ENCODE peak calls at places on chromosomes 12 and 14, in six cellular contexts. M, W, R, T, L and Z are unnamed samples.

GRCh38 chr14:73403181-73403752 is 55.1 kb downstream of the NUMB start:
- DNase-seq in L (peak; percentile 14), M (no peak), T (no peak), W (no peak), R (no peak), Z (no peak)

GRCh38 chr14:65560340-65561027 is 148.0 kb downstream of the FUT8 start:
- DNase-seq in L (no peak), T (no peak), W (no peak), M (no peak), R (no peak), Z (no peak)

GRCh38 chr14:76117789-76118188 is 33.9 kb upstream of the GPATCH2L start:
- DNase-seq in M (no peak), L (no peak), R (no peak), W (peak; percentile 64), T (no peak), Z (no peak)

GRCh38 chr12:71947645-71948105 is 9.0 kb downstream of the TPH2 start:
- DNase-seq in T (peak; percentile 98), M (peak; percentile 23), W (no peak), L (no peak), R (peak; percentile 63), Z (no peak)

GRCh38 chr12:12331244-12331771 is 18.7 kb downstream of the MANSC1 start:
- DNase-seq in T (peak; percentile 64), M (no peak), R (no peak), L (no peak), W (no peak), Z (no peak)

GRCh38 chr12:96103067-96103650 is 67.8 kb upstream of the LTA4H start:
- DNase-seq in R (no peak), T (no peak), M (no peak), L (peak; percentile 34), W (no peak), Z (peak; percentile 79)

GRCh38 chr12:52924764-52925716 is 20.2 kb upstream of the KRT8 start:
- DNase-seq in W (no peak), M (peak; percentile 12), T (no peak), L (peak; percentile 92), R (peak; percentile 89), Z (no peak)

GRCh38 chr14:104143521-104144452 is 5.4 kb downstream of the KIF26A start:
- DNase-seq in W (no peak), R (no peak), M (no peak), L (peak; percentile 92), T (no peak), Z (no peak)

GRCh38 chr14:41830679-41831078 is 224.0 kb downstream of the LRFN5 start:
- DNase-seq in L (no peak), T (peak; percentile 30), W (peak; percentile 37), R (no peak), M (peak; percentile 96), Z (no peak)

GRCh38 chr14:104702106-104702505 is 12.7 kb downstream of the INF2 start:
- DNase-seq in R (no peak), M (no peak), W (no peak), L (no peak), T (no peak), Z (no peak)

GRCh38 chr12:4174417-4174816 is 99.1 kb upstream of the CCND2 start:
- DNase-seq in W (no peak), R (no peak), L (no peak), T (peak; percentile 24), M (no peak), Z (no peak)

GRCh38 chr12:31835276-31835882 is 106.6 kb upstream of the AMN1 start:
- DNase-seq in T (no peak), R (no peak), M (no peak), W (no peak), L (no peak), Z (no peak)

GRCh38 chr12:127070512-127071157 is 1196.3 kb upstream of the TMEM132C start:
- DNase-seq in L (no peak), M (no peak), T (no peak), R (peak; percentile 40), W (no peak), Z (no peak)

GRCh38 chr12:52147367-52147972 is 44.3 kb downstream of the KRT80 start:
- DNase-seq in R (peak; percentile 99), W (peak; percentile 54), M (peak; percentile 98), L (peak; percentile 100), T (no peak), Z (peak; percentile 96)

GRCh38 chr12:98208846-98209245 is 306.5 kb upstream of the TMPO start:
- DNase-seq in T (no peak), W (no peak), R (no peak), M (no peak), L (no peak), Z (no peak)

GRCh38 chr12:49797452-49797782 is 30.8 kb downstream of the NCKAP5L start:
- DNase-seq in T (no peak), W (no peak), M (no peak), R (no peak), L (no peak), Z (no peak)

GRCh38 chr12:115481141-115481540 is 796.4 kb downstream of the MED13L start:
- DNase-seq in T (no peak), W (no peak), L (peak; percentile 44), R (peak; percentile 7), M (peak; percentile 7), Z (no peak)

GRCh38 chr14:30389134-30389900 is 169.6 kb upstream of the G2E3 start:
- DNase-seq in W (peak; percentile 9), T (no peak), M (no peak), R (peak; percentile 43), L (peak; percentile 23), Z (peak; percentile 83)

GRCh38 chr12:118193958-118194357 is 58.0 kb downstream of the PEBP1 start:
- DNase-seq in W (no peak), R (no peak), L (no peak), M (no peak), T (no peak), Z (no peak)
- H3K4me3 ChIP-seq in W (no peak overlapping the region), R (no peak overlapping the region), L (no peak overlapping the region), M (no peak overlapping the region), T (no peak overlapping the region), Z (no peak overlapping the region)

DNA sequence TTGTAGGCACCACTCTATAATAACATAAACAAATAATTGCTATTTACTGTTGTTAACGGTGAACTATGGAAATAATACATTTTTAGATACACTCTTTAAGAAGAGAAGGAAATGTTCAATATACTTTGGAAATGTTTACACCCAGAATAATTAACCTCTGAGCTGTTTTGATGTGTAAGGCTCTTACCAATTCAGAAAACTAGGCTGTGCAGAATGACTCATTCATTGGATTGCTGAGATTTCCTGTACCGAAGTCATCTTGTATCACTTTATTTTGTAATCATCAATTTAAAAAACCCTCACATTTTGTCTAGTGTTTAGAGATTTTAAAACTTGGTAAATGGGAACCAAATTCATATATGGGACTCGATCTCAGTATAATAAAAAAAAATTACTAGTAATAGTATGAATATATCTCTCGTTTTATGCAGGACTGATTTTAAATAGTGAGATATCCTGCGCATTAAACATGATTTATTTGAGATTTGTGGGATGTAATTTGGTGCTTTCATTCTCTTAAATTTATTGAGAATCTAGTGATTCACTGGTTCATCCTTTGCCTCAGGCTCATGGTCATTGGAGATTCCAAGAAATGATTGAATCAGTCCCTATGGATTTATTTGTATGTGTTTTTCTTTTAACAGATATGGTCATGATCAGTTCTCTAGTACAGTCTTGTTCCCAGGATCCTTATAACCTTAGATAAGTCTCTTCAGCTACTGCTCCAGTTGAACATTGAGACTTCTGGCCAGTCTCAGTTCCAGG is 3.9 kb downstream of the SAMD4A start:
- DNase-seq in W (peak; percentile 57), T (no peak), M (peak; percentile 92), L (peak; percentile 82), R (peak; percentile 93), Z (no peak)
- H3K27ac ChIP-seq in W (no peak overlapping the region), T (no peak overlapping the region), M (peak overlapping the region; percentile 69), L (peak overlapping the region; percentile 81), R (peak overlapping the region; percentile 15), Z (no peak overlapping the region)

DNA sequence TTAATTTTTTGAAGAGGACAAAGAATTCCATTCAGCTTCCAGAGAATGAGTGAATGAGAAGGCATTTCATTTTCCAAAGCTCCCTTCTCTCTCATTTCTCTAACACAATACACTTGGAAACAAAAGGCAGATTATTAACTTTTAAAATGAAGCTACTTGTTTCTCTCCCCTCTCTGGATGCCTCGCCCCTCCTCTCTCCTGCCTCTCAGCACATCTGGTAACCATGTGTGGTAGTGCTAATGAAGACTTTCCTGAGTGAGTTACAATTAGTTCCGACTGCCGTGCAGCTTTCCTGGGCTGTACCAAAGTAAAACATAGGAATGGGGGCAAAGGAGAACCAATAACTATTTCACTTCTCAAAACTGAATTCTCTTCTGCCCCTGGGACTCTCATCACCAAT is 84.7 kb upstream of the SOX5 start:
- DNase-seq in M (peak; percentile 38), W (peak; percentile 78), T (no peak), L (no peak), R (no peak), Z (no peak)
- H3K4me3 ChIP-seq in M (no peak overlapping the region), W (no peak overlapping the region), T (no peak overlapping the region), L (no peak overlapping the region), R (no peak overlapping the region), Z (no peak overlapping the region)

DNA sequence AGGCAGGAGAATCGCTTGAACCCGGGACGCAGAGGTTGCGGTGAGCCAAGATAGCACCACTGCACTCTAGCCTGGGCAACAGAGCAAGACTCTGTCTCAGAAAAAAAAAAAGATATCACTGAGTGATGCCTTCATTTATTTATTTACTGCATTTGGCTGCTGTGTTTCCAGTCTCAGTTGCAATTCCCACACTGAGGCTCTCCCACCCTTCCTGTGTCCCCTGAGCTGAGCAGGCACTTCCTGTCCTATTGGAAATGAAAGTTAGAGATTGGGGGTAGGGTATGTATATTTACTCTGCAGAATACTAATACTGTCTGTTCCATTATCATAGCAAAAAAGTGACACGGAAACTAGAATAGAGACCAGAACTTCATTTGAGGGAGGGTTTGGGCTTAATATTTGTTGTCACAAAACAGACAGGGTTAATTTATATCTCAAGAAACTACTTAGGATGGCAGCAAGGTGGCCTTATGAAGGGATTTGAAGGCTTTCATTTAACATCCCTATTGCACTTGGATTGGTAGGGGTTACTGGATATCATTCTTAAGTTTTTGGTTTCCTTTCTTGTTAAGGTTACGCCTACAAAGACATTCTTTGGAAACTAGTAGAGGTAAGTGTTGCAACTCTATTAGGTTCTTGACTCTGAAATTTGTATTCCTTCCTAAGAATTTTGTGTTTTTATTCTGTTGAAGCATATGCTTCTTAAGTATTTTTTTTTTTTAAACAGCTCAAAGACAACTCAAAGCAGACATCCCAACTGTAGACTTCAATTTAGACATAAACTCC is 1.4 kb upstream of the RBMS2 start:
- DNase-seq in M (no peak), L (no peak), T (peak; percentile 29), W (peak; percentile 23), R (no peak), Z (no peak)
- H3K27ac ChIP-seq in M (peak overlapping the region; percentile 48), L (peak overlapping the region; percentile 82), T (no peak overlapping the region), W (peak overlapping the region; percentile 13), R (peak overlapping the region; percentile 9), Z (peak overlapping the region; percentile 82)

DNA sequence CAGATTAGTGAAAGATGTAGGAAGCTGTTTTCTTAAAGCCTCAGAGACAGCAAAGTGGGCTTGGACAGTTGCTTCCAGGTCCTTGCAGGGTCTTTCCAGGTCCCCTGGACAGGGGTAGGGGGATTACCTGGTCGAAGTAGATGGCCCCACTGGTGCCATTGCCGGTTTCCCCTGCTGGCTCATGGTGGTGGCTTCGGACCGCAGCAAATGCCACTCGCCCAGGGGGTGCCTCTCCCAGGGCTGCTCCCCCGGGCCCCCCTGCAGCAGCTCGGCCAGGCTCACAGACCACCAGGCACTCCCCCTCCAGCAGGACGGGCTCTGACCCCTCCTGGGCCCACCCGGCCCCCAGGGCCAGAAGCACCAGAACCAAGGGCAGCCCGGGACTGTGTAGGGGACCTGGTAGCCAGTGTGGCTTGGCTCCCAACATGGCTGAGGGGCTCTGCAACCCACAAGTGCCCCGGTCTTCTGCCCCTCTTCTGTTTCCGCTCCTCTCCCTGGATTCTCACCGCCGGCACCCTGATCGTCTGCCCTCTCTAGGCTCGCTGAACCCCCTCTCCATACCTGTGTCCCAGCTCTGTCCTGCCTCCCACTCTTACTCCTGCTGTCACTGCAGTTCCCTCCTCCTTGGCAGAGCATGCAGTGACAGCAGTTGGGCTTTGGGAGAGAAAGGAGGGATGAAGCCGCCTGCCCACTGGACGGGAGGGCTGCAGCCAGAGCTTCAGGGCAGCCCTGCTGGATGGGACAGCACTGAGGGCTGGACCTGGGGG is 657 bp downstream of the CBLN3 start:
- DNase-seq in R (no peak), T (peak; percentile 34), M (no peak), W (no peak), L (no peak), Z (no peak)
- H3K4me3 ChIP-seq in R (peak overlapping the region; percentile 98), T (peak overlapping the region; percentile 85), M (peak overlapping the region; percentile 38), W (peak overlapping the region; percentile 75), L (peak overlapping the region; percentile 87), Z (no peak overlapping the region)